ENCODE peak calls at places on chromosomes 7 and 10, in four cellular contexts. One of them, this sample, is unnamed.
A peak's percentile ranks its signal among the peaks of the same experiment; 100 is the strongest.

GRCh38 chr7:87452279-87452678 is 23.2 kb downstream of the ABCB4 start:
- DNase-seq in RWPE1: no peak
- DNase-seq in cardiac muscle cell: no peak
- DNase-seq in stomach: no peak
- DNase-seq in this sample: no peak

GRCh38 chr10:19730071-19730470 is 86.2 kb upstream of the PLXDC2 start:
- DNase-seq in stomach: no peak
- DNase-seq in RWPE1: no peak
- DNase-seq in cardiac muscle cell: peak; percentile 77
- DNase-seq in this sample: no peak

GRCh38 chr10:12975266-12975665 is 26.2 kb downstream of the CCDC3 start:
- DNase-seq in RWPE1: no peak
- DNase-seq in cardiac muscle cell: no peak
- DNase-seq in stomach: no peak
- DNase-seq in this sample: no peak

GRCh38 chr7:88350118-88350517 is 43.4 kb upstream of the STEAP4 start:
- DNase-seq in cardiac muscle cell: no peak
- DNase-seq in RWPE1: no peak
- DNase-seq in stomach: no peak
- DNase-seq in this sample: no peak

GRCh38 chr10:108574233-108574632 is 1349.1 kb downstream of the XPNPEP1 start:
- DNase-seq in RWPE1: no peak
- DNase-seq in cardiac muscle cell: no peak
- DNase-seq in stomach: no peak
- DNase-seq in this sample: no peak

GRCh38 chr7:45982912-45983719 is 62.0 kb upstream of the IGFBP3 start:
- DNase-seq in RWPE1: no peak
- DNase-seq in stomach: no peak
- DNase-seq in cardiac muscle cell: no peak
- DNase-seq in this sample: no peak

GRCh38 chr10:47078393-47079163 is 167.3 kb downstream of the PTPN20 start:
- DNase-seq in stomach: no peak
- DNase-seq in cardiac muscle cell: no peak
- DNase-seq in RWPE1: no peak
- DNase-seq in this sample: no peak

GRCh38 chr7:68461430-68461829 is 1136.8 kb upstream of the AUTS2 start:
- DNase-seq in RWPE1: no peak
- DNase-seq in stomach: no peak
- DNase-seq in cardiac muscle cell: peak; percentile 46
- DNase-seq in this sample: no peak

GRCh38 chr10:94123253-94123995 is 129.7 kb downstream of the PLCE1 start:
- DNase-seq in RWPE1: peak; percentile 83
- DNase-seq in cardiac muscle cell: peak; percentile 82
- DNase-seq in stomach: no peak
- DNase-seq in this sample: no peak

GRCh38 chr7:151384776-151385625 is 24.8 kb downstream of the WDR86 start:
- DNase-seq in RWPE1: no peak
- DNase-seq in stomach: no peak
- DNase-seq in cardiac muscle cell: no peak
- DNase-seq in this sample: no peak

GRCh38 chr10:29237786-29238185 is 51.1 kb upstream of the LYZL1 start:
- DNase-seq in cardiac muscle cell: peak; percentile 38
- DNase-seq in stomach: no peak
- DNase-seq in RWPE1: no peak
- DNase-seq in this sample: no peak

GRCh38 chr7:26843696-26844095 is 20.7 kb downstream of the SKAP2 start:
- DNase-seq in cardiac muscle cell: no peak
- DNase-seq in RWPE1: no peak
- DNase-seq in stomach: no peak
- DNase-seq in this sample: no peak

GRCh38 chr7:84248267-84248666 is 53.7 kb upstream of the SEMA3A start:
- DNase-seq in cardiac muscle cell: peak; percentile 46
- DNase-seq in RWPE1: no peak
- DNase-seq in stomach: no peak
- DNase-seq in this sample: no peak

GRCh38 chr7:111475959-111476358 is 86.3 kb downstream of the IMMP2L start:
- DNase-seq in RWPE1: no peak
- DNase-seq in stomach: no peak
- DNase-seq in cardiac muscle cell: no peak
- DNase-seq in this sample: no peak

GRCh38 chr10:50291261-50291850 is 40.0 kb upstream of the ASAH2 start:
- DNase-seq in stomach: no peak
- DNase-seq in cardiac muscle cell: peak; percentile 40
- DNase-seq in RWPE1: no peak
- DNase-seq in this sample: no peak

GRCh38 chr7:16203065-16203464 is 218.3 kb downstream of the CRPPA start:
- DNase-seq in RWPE1: peak; percentile 45
- DNase-seq in cardiac muscle cell: no peak
- DNase-seq in stomach: no peak
- DNase-seq in this sample: no peak

GRCh38 chr10:43200538-43201390 is 62.5 kb downstream of the CSGALNACT2 start:
- DNase-seq in stomach: peak; percentile 17
- DNase-seq in cardiac muscle cell: no peak
- DNase-seq in RWPE1: no peak
- DNase-seq in this sample: peak; percentile 0

GRCh38 chr7:120793213-120793936 is 64.6 kb downstream of the TSPAN12 start:
- DNase-seq in stomach: no peak
- DNase-seq in RWPE1: no peak
- DNase-seq in cardiac muscle cell: no peak
- DNase-seq in this sample: no peak

GRCh38 chr10:18312385-18313145 is 172.3 kb downstream of the CACNB2 start:
- DNase-seq in cardiac muscle cell: peak; percentile 48
- DNase-seq in stomach: no peak
- DNase-seq in RWPE1: peak; percentile 36
- DNase-seq in this sample: peak; percentile 13

GRCh38 chr10:108411181-108411580 is 1246.7 kb upstream of the SORCS1 start:
- DNase-seq in cardiac muscle cell: no peak
- DNase-seq in RWPE1: no peak
- DNase-seq in stomach: no peak
- DNase-seq in this sample: no peak

GRCh38 chr7:50664461-50664922 is 99.3 kb upstream of the DDC start:
- DNase-seq in stomach: no peak
- DNase-seq in RWPE1: peak; percentile 91
- DNase-seq in cardiac muscle cell: peak; percentile 64
- DNase-seq in this sample: no peak

GRCh38 chr10:61937631-61938284 is 36.3 kb downstream of the ARID5B start:
- DNase-seq in RWPE1: peak; percentile 20
- DNase-seq in stomach: no peak
- DNase-seq in cardiac muscle cell: peak; percentile 45
- DNase-seq in this sample: no peak

GRCh38 chr7:129136887-129137647 is 7.4 kb upstream of the TSPAN33 start:
- DNase-seq in cardiac muscle cell: no peak
- DNase-seq in stomach: no peak
- DNase-seq in RWPE1: no peak
- DNase-seq in this sample: no peak

GRCh38 chr7:65233409-65234034 is 140.1 kb upstream of the ZNF92 start:
- DNase-seq in cardiac muscle cell: no peak
- DNase-seq in stomach: no peak
- DNase-seq in RWPE1: no peak
- DNase-seq in this sample: no peak

GRCh38 chr10:19918800-19919199 is 102.6 kb downstream of the PLXDC2 start:
- DNase-seq in RWPE1: peak; percentile 28
- DNase-seq in cardiac muscle cell: peak; percentile 73
- DNase-seq in stomach: no peak
- DNase-seq in this sample: no peak

GRCh38 chr7:121519548-121520521 is 123.7 kb upstream of the FAM3C start:
- DNase-seq in cardiac muscle cell: no peak
- DNase-seq in RWPE1: no peak
- DNase-seq in stomach: no peak
- DNase-seq in this sample: no peak

GRCh38 chr7:110204527-110204926 is 886.4 kb upstream of the LRRN3 start:
- DNase-seq in stomach: no peak
- DNase-seq in cardiac muscle cell: no peak
- DNase-seq in RWPE1: no peak
- DNase-seq in this sample: peak; percentile 3

GRCh38 chr7:28469562-28469961 is 57.2 kb downstream of the CREB5 start:
- DNase-seq in RWPE1: no peak
- DNase-seq in stomach: no peak
- DNase-seq in cardiac muscle cell: no peak
- DNase-seq in this sample: no peak

GRCh38 chr10:33067917-33068316 is 109.9 kb upstream of the ITGB1 start:
- DNase-seq in RWPE1: no peak
- DNase-seq in cardiac muscle cell: peak; percentile 14
- DNase-seq in stomach: no peak
- DNase-seq in this sample: no peak

GRCh38 chr10:33071857-33072256 is 113.8 kb upstream of the ITGB1 start:
- DNase-seq in cardiac muscle cell: no peak
- DNase-seq in RWPE1: no peak
- DNase-seq in stomach: no peak
- DNase-seq in this sample: no peak

GRCh38 chr10:33070101-33070500 is 112.1 kb upstream of the ITGB1 start:
- DNase-seq in RWPE1: no peak
- DNase-seq in stomach: no peak
- DNase-seq in cardiac muscle cell: no peak
- DNase-seq in this sample: no peak

GRCh38 chr10:33074443-33074842 is 116.4 kb upstream of the ITGB1 start:
- DNase-seq in stomach: no peak
- DNase-seq in cardiac muscle cell: peak; percentile 24
- DNase-seq in RWPE1: no peak
- DNase-seq in this sample: no peak

GRCh38 chr10:33073641-33074410 is 115.8 kb upstream of the ITGB1 start:
- DNase-seq in cardiac muscle cell: peak; percentile 56
- DNase-seq in RWPE1: no peak
- DNase-seq in stomach: no peak
- DNase-seq in this sample: no peak
- TF ChIP-seq CTCF in cardiac muscle cell: no peak
- TF ChIP-seq CTCF in RWPE1: no peak
- TF ChIP-seq CTCF in stomach: no peak
- TF ChIP-seq CTCF in this sample: no peak

DNA sequence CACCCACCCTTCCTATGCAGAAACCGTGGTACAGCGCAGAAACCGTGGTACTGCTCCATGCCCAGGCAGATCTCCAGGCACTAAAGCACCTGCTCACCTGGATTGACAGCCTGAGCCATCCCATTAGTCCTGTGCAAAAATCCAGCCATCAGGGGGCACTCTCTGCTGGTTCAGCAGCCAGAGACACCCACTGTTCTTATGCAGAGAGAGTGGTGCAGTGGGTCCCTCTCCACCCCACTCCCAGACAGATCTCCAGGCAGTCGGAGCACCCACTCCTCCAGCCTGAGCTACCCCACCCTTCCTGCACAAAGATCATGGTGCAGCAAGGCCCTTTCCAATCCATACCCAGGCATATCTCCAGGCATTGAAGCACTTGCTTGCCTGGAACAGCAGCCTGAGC is 219.8 kb downstream of the CTNNA3 start:
- DNase-seq in cardiac muscle cell: no peak
- DNase-seq in RWPE1: no peak
- DNase-seq in stomach: no peak
- DNase-seq in this sample: no peak
- TF ChIP-seq CTCF in cardiac muscle cell: no peak
- TF ChIP-seq CTCF in RWPE1: no peak
- TF ChIP-seq CTCF in stomach: no peak
- TF ChIP-seq CTCF in this sample: no peak

DNA sequence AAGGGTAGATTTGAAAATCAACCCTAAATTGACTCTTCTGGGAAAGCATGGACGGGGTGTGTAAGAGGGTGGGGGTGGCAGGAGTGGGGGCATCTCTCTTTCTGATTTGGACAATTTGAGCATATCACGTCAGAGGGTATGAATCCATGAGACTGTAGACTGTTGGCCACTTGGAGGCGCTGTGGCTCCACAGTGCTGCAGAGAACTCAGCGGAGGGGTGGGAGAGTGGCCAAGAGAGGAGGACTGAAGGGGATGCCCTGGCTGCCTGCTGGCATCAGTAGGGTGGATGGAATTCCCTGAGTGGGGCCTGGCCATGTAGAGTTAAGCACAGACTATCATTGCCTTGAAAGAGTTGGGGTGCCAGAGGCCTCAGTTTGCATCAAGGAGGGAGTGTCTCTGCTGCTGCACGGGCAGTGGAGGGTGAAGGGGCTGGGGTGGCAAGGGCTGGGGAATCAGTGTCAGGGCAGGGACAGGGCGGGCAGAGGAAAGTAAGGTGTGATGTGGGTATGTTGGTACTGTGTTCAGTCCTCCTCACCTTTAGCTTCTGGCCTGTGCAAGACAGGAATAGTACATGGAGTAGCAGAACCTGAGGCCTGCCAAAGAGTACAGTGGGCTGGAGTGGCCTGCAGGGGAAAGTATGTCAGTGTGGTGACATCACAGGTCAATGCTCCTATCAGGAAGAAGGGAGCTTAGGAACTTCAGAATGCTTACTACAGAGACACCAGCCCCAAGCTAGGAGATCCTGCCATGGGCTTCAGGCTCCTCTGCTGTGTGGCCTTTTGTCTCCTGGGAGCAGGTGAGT is 133.5 kb upstream of the PRSS58 start:
- DNase-seq in cardiac muscle cell: peak; percentile 29
- DNase-seq in RWPE1: no peak
- DNase-seq in stomach: no peak
- DNase-seq in this sample: peak; percentile 70
- TF ChIP-seq CTCF in cardiac muscle cell: peak; percentile 41
- TF ChIP-seq CTCF in RWPE1: no peak
- TF ChIP-seq CTCF in stomach: no peak
- TF ChIP-seq CTCF in this sample: peak; percentile 57

GRCh38 chr10:82148764-82149163 is 273.8 kb downstream of the NRG3 start:
- DNase-seq in stomach: no peak
- DNase-seq in cardiac muscle cell: no peak
- DNase-seq in RWPE1: no peak
- DNase-seq in this sample: no peak

DNA sequence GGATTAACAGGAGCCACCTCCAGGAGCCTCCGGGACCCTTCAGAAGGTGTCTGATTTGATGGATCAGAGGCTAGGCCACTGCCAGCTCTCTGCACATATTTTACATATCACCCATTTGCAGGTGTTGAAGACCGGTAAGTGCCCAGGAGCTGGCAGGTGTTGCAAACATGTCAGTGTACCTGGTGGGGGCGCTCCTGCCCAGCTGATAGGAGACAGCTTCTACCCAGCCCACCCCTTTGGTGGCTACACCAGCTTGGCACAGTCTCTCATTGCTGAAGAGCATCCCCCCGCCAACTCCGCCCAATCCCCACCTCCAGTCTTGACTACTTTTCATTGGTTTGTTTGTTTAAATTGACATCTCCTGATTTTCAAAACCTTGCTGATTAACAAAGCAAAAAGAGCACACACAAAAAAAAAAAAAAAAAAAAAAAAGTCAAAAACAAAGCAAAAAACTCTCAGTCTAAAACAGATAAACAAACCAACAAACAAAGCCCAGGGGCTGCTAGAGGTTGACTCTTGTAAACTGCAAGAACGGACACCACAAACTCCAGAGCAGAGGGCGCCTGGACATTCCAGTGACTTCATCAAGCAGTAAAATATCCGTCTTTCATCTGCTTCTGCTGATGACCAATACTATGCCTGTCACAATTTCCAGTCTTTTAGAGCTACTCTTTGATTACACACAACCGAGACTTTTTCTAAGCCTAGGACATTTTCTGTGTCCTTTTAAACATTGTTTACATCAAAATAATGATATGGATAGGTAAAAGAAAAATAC is 275.3 kb downstream of the NRG3 start:
- DNase-seq in stomach: no peak
- DNase-seq in RWPE1: no peak
- DNase-seq in cardiac muscle cell: peak; percentile 27
- DNase-seq in this sample: peak; percentile 56
- TF ChIP-seq CTCF in stomach: no peak
- TF ChIP-seq CTCF in RWPE1: no peak
- TF ChIP-seq CTCF in cardiac muscle cell: peak; percentile 23
- TF ChIP-seq CTCF in this sample: peak; percentile 45

This sample was measured in nephron progenitor cell.